ENCODE peak calls at places on chromosomes 5 and 9, in four cellular contexts. K is MM.1S, P is mesenchymal stem cell, W is fibroblast of lung. E is an unnamed sample.

GRCh38 chr5:111706345-111706744 is 50.6 kb downstream of the NREP start:
- DNase-seq in K (no peak), P (no peak), W (no peak), E (no peak)

GRCh38 chr5:78648359-78649219 is at the start of gene LHFPL2:
- DNase-seq in K (peak), P (peak), W (peak), E (peak)

GRCh38 chr5:15209053-15209762 is 290.8 kb upstream of the FBXL7 start:
- DNase-seq in K (no peak), P (no peak), W (no peak), E (no peak)

GRCh38 chr5:179113143-179113530 is 53.0 kb downstream of the ZNF354C start:
- DNase-seq in K (no peak), P (no peak), W (no peak), E (no peak)

GRCh38 chr9:83154821-83155220 is 91.9 kb upstream of the RASEF start:
- DNase-seq in K (peak), P (peak), W (peak), E (no peak)

GRCh38 chr5:179185256-179186091 is 125.3 kb downstream of the ZNF354C start:
- DNase-seq in K (no peak), P (no peak), W (no peak), E (no peak)

GRCh38 chr5:55441954-55442353 is 92.8 kb downstream of the PLPP1 start:
- DNase-seq in K (no peak), P (no peak), W (no peak), E (no peak)

GRCh38 chr9:130345993-130346385 is 80.4 kb downstream of the HMCN2 start:
- DNase-seq in K (no peak), P (no peak), W (no peak), E (no peak)

GRCh38 chr9:101458955-101459631 is 23.5 kb upstream of the ALDOB start:
- DNase-seq in K (peak), P (peak), W (peak), E (peak)

GRCh38 chr5:159345336-159345735 is 15.0 kb upstream of the IL12B start:
- DNase-seq in K (peak), P (no peak), W (no peak), E (no peak)

GRCh38 chr9:126806336-126806735 is 1.5 kb downstream of the ZBTB43 start:
- DNase-seq in K (no peak), P (peak), W (peak), E (no peak)

GRCh38 chr9:19769213-19769612 is 19.6 kb downstream of the SLC24A2 start:
- DNase-seq in K (no peak), P (peak), W (no peak), E (no peak)

GRCh38 chr9:137688725-137689124 is 69.9 kb downstream of the EHMT1 start:
- DNase-seq in K (no peak), P (no peak), W (no peak), E (peak)

GRCh38 chr5:61362796-61363364 is 30.8 kb downstream of the ZSWIM6 start:
- DNase-seq in K (no peak), P (peak), W (peak), E (no peak)

GRCh38 chr9:37551468-37551867 is 24.7 kb downstream of the FBXO10 start:
- DNase-seq in K (no peak), P (no peak), W (no peak), E (no peak)

GRCh38 chr9:33794560-33794959 is 801 bp upstream of the PRSS3 start:
- DNase-seq in K (no peak), P (no peak), W (no peak), E (no peak)

GRCh38 chr5:89686081-89686765 is 723.3 kb downstream of the CETN3 start:
- DNase-seq in K (no peak), P (peak), W (no peak), E (peak)

GRCh38 chr5:94545870-94546625 is 72.4 kb downstream of the KIAA0825 start:
- DNase-seq in K (no peak), P (no peak), W (no peak), E (no peak)

GRCh38 chr5:109654455-109654854 is 35.3 kb upstream of the MAN2A1 start:
- DNase-seq in K (no peak), P (no peak), W (peak), E (no peak)

GRCh38 chr9:116230233-116230632 is 76.6 kb downstream of the PAPPA start:
- DNase-seq in K (no peak), P (no peak), W (no peak), E (peak)

GRCh38 chr5:149485655-149486615 is 65.3 kb downstream of the CSNK1A1 start:
- DNase-seq in K (no peak), P (peak), W (peak), E (peak)

GRCh38 chr5:138029944-138030343 is 2.9 kb downstream of the FAM13B start:
- DNase-seq in K (no peak), P (no peak), W (no peak), E (no peak)

GRCh38 chr5:171577940-171578856 is 158.8 kb downstream of the FGF18 start:
- DNase-seq in K (no peak), P (peak), W (no peak), E (no peak)

GRCh38 chr5:32507738-32508434 is 63.3 kb upstream of the ZFR start:
- DNase-seq in K (no peak), P (no peak), W (peak), E (peak)

GRCh38 chr9:107176701-107177100 is 106.4 kb upstream of the RAD23B start:
- DNase-seq in K (no peak), P (peak), W (no peak), E (no peak)

GRCh38 chr5:124876564-124876963 is 130.1 kb upstream of the ZNF608 start:
- DNase-seq in K (no peak), P (no peak), W (no peak), E (no peak)

GRCh38 chr5:124870070-124870469 is 123.6 kb upstream of the ZNF608 start:
- DNase-seq in K (no peak), P (no peak), W (peak), E (no peak)

GRCh38 chr5:124872615-124873014 is 126.2 kb upstream of the ZNF608 start:
- DNase-seq in K (no peak), P (no peak), W (no peak), E (no peak)

GRCh38 chr5:124871299-124871698 is 124.9 kb upstream of the ZNF608 start:
- DNase-seq in K (no peak), P (no peak), W (peak), E (no peak)

GRCh38 chr5:124873189-124873588 is 126.8 kb upstream of the ZNF608 start:
- DNase-seq in K (no peak), P (no peak), W (peak), E (no peak)
- H3K4me3 ChIP-seq in K (no peak), P (no peak), W (no peak), E (no peak)

DNA sequence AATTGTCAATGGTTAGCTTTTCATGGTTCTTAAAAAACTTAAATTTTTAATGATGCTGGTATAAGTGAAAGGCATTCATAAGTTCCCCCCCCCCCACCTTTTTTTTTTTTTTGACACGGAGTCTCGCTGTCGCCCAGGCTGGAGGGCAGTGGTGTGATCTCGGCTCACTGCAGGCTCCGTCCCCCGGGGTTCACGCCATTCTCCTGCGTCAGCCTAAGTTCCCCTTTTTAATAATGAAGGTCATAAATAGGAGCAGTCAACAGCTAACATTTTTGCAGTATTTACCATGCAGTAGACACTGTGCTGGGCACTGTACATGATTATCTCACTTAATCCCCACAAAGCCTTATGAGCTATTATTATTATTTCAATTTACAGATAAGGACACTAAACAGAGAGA is 556.3 kb downstream of the PDE4D start:
- DNase-seq in K (no peak), P (no peak), W (no peak), E (no peak)
- H3K4me2 ChIP-seq in K (no peak), P (no peak), W (no peak), E (no peak)

GRCh38 chr9:14098102-14098501 is 215.8 kb downstream of the NFIB start:
- DNase-seq in K (no peak), P (peak), W (peak), E (peak)

GRCh38 chr9:14097666-14098065 is 216.3 kb downstream of the NFIB start:
- DNase-seq in K (no peak), P (no peak), W (no peak), E (no peak)

GRCh38 chr9:14097215-14097614 is 216.7 kb downstream of the NFIB start:
- DNase-seq in K (no peak), P (peak), W (peak), E (no peak)

GRCh38 chr9:14095272-14095671 is 218.7 kb downstream of the NFIB start:
- DNase-seq in K (no peak), P (no peak), W (no peak), E (no peak)

GRCh38 chr9:14096182-14096922 is 217.6 kb downstream of the NFIB start:
- DNase-seq in K (no peak), P (peak), W (peak), E (no peak)
- H3K4me3 ChIP-seq in K (no peak), P (no peak), W (peak), E (peak)

DNA sequence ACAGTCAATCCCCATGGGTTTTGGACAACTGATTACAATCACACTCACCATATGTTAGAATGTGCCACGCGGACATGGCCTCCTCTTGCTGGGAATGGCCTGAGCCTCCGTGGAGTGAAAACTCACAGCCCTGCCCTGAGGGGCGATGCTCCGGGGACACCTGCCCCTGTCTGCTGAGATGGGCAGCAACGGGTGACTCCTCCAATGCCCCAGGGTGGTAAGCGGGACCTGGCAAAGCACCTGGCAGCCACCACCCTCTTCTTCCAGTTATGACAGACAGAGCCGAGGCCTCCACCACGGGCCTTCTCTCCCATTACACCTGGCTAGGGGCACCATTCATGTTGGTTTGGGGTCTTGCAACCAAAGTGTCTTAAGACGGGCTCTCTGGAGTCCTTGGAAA is 94.9 kb upstream of the COL5A1 start:
- DNase-seq in K (no peak), P (no peak), W (no peak), E (peak)
- H3K4me2 ChIP-seq in K (no peak), P (no peak), W (no peak), E (no peak)

DNA sequence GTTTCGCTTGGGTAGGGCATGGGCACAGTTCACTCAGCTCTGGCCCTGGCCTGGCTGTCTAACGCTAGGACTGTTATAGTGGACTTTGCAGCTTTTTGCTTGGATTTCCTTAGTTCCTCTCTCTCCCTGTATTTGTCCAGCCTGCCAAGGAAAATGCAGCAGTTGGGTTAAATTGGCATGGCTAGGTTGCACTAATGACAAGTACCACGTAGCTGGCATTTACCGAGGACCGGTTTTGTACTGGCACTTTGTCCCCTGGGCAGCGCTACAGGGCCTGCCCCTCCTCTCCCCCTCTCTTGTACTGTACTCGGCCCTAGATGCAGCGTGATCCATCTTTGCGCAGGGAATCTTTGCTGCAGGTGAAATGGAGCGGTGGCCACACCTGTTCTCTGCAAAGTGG is 2.4 kb downstream of the WDR5 start:
- DNase-seq in K (no peak), P (no peak), W (no peak), E (peak)
- H3K4me3 ChIP-seq in K (no peak), P (no peak), W (no peak), E (peak)

GRCh38 chr9:110103257-110103656 is 104.7 kb downstream of the C9orf152 start:
- DNase-seq in K (no peak), P (peak), W (no peak), E (no peak)
- H3K4me2 ChIP-seq in K (peak), P (no peak), W (no peak), E (no peak)

DNA sequence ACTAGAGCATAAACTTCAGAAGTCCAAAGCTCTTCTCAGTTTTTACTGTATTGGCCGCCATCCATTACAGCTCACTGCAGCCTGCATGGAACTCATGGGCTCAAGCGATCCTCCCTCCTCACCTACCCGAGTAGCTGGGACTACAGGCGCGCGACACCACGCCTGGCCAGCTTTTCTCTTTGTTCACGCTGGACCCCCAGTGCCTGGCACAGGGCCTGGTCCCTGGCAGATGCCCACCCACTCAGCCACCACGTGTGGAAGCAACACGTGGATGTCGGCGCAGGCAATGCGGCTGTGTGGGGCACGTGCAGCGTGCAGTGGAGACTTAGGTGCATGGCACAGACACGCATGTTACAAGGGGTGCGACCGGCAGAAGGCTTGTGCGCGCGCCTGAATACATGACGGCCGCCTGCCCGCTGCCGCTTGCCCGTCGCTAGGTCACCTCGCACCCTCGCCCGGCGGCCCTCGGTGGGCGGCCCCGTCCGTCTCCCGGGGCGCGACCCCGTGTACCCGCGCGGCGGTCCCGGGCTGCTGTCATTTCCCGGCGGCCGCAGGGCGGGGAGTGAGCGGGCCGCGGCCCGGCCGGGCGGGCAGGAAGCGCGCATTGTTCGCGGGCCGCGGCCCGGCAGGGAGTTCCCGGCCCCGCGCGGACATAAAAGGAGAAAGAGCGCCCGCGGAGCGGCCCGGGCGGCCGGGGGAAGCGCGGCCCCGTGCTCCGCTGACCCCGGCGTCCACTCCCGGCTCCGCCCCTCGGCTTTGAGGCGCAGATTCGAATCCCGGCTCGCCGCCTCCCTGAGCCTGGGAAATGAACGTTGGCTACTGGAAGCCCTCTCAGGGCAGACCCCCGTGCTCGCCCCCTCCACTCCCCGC is 24.1 kb upstream of the PTGS1 start:
- DNase-seq in K (no peak), P (peak), W (peak), E (peak)
- H3K4me3 ChIP-seq in K (peak), P (peak), W (peak), E (peak)

DNA sequence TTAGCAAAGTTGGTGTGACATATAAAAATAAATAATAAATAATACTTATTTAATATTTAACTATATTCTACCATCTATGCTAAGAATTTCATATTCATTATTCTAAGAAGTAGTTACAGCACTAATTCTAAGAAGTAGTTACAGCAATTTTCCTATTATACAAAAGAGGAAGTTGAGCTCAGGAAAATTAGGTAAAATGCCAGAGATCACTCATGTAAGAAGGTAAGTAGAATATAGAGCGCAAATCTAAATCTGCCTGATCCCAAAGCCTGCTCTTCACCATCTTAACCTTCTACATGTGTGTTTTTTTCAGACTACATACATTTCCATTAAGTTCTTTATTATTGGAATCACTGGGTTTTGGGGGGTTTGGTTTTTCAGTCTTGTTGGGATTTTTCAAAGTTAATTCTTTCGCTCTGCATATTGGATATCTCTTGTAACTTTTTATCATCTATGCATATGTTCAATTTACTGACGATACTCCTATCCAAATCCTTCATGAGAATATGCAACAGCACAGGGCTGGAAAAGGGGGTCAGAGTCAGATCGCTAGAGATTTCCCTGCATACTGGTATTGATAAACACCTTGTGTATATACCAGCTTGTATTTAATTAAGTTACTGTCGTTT is 852.1 kb downstream of the MAT2B start:
- DNase-seq in K (no peak), P (no peak), W (no peak), E (no peak)
- H3K4me2 ChIP-seq in K (no peak), P (no peak), W (no peak), E (no peak)

DNA sequence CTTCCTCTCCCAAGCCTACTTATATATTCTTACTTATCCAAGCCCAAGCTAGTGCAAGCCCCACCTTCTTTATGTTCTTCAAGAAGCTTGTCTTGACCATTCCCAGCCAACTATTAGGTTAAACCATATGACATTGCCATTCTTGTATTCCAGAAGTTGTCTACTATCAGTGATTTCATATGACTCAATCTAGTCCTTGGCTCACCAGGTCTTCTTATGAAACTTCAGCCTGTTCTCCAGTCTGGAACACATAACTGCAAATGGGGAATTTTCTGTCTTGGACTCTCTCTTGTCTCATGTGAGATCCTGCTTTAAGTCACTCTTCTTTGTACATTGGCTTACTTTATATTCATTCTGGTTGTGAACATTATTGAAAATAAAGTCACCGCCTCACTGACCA is 130.7 kb downstream of the TTLL11 start:
- DNase-seq in K (no peak), P (no peak), W (no peak), E (no peak)
- H3K4me3 ChIP-seq in K (no peak), P (no peak), W (no peak), E (no peak)

GRCh38 chr5:50593681-50594080 is 72.8 kb upstream of the PARP8 start:
- DNase-seq in K (no peak), P (no peak), W (no peak), E (no peak)
- H3K4me2 ChIP-seq in K (no peak), P (no peak), W (no peak), E (no peak)